ENCODE peak calls at places on chromosome 1, in eight cellular contexts. P is heart left ventricle, Q is psoas muscle, N is brain microvascular endothelial cell, M is neuronal stem cell, S is thyroid gland, U is uterus, G is fibroblast of lung. B is an unnamed sample.

GRCh38 chr1:113912594-113913311 is 7.6 kb downstream of the DCLRE1B start:
- DNase-seq in Q (peak; percentile 69), S (peak; percentile 52), N (peak; percentile 79), U (peak; percentile 24), M (no peak), P (peak; percentile 66), G (peak; percentile 74), B (peak; percentile 14)

GRCh38 chr1:10841059-10841458 is 44.6 kb upstream of the CASZ1 start:
- DNase-seq in M (no peak), U (no peak), Q (no peak), N (no peak), G (no peak), P (no peak), S (no peak), B (no peak)

GRCh38 chr1:219563568-219563967 is 49.3 kb downstream of the ZC3H11B start:
- DNase-seq in S (no peak), P (no peak), Q (no peak), G (no peak), M (no peak), U (no peak), N (no peak), B (no peak)

GRCh38 chr1:22053861-22054770 is 1.6 kb downstream of the CDC42 start:
- DNase-seq in G (no peak), M (no peak), Q (no peak), N (no peak), S (no peak), U (no peak), P (no peak), B (no peak)

GRCh38 chr1:59673575-59674467 is 140.9 kb upstream of the HOOK1 start:
- DNase-seq in M (no peak), G (no peak), U (peak; percentile 57), S (no peak), N (no peak), P (no peak), Q (no peak), B (no peak)

GRCh38 chr1:156104065-156104810 is 10.3 kb upstream of the LMNA start:
- DNase-seq in S (peak; percentile 72), M (no peak), P (peak; percentile 78), U (peak; percentile 88), N (peak; percentile 86), G (peak; percentile 75), Q (peak; percentile 80), B (no peak)

GRCh38 chr1:37478890-37479254 is 4.5 kb downstream of the ZC3H12A start:
- DNase-seq in N (no peak), G (peak; percentile 54), S (no peak), P (no peak), U (no peak), Q (no peak), M (no peak), B (no peak)

GRCh38 chr1:23664837-23665795 is 26.5 kb upstream of the RPL11 start:
- DNase-seq in S (peak; percentile 48), Q (no peak), M (no peak), G (peak; percentile 9), N (peak; percentile 5), U (no peak), P (no peak), B (no peak)

GRCh38 chr1:185808675-185809074 is 74.5 kb downstream of the HMCN1 start:
- DNase-seq in G (peak; percentile 41), U (no peak), N (no peak), Q (no peak), S (no peak), M (no peak), P (no peak), B (no peak)

GRCh38 chr1:84103197-84103992 is 40.7 kb upstream of the PRKACB start:
- DNase-seq in N (peak; percentile 90), Q (peak; percentile 53), G (peak; percentile 97), P (no peak), S (peak; percentile 58), M (peak; percentile 17), U (peak; percentile 41), B (no peak)

GRCh38 chr1:42788021-42788420 is 3.2 kb downstream of the TMEM269 start:
- DNase-seq in U (no peak), G (no peak), P (no peak), M (no peak), N (no peak), Q (no peak), S (no peak), B (no peak)

GRCh38 chr1:43349594-43350306 is 9.0 kb upstream of the CDC20 start:
- DNase-seq in M (no peak), Q (no peak), P (no peak), G (peak; percentile 95), S (peak; percentile 78), U (no peak), N (peak; percentile 56), B (no peak)

GRCh38 chr1:204359474-204360255 is at the start of gene PLEKHA6:
- DNase-seq in S (no peak), P (no peak), U (peak; percentile 66), Q (peak; percentile 77), M (no peak), N (no peak), G (peak; percentile 33), B (peak; percentile 41)

GRCh38 chr1:9823943-9824701 is at the start of gene CLSTN1:
- DNase-seq in U (peak; percentile 91), P (peak; percentile 96), S (peak; percentile 84), N (peak; percentile 75), Q (peak; percentile 95), M (peak; percentile 93), G (peak; percentile 85), B (peak; percentile 65)

GRCh38 chr1:230977781-230978490 is 725 bp downstream of the TTC13 start:
- DNase-seq in G (peak; percentile 23), M (peak; percentile 26), Q (peak; percentile 63), S (peak; percentile 51), N (no peak), P (peak; percentile 67), U (peak; percentile 38), B (no peak)

GRCh38 chr1:20355828-20356735 is 65.4 kb downstream of the VWA5B1 start:
- DNase-seq in G (no peak), S (no peak), P (peak; percentile 15), Q (no peak), M (no peak), N (no peak), U (no peak), B (no peak)

GRCh38 chr1:184745929-184746583 is 8.6 kb downstream of the EDEM3 start:
- DNase-seq in M (no peak), Q (no peak), G (no peak), U (no peak), S (no peak), N (no peak), P (no peak), B (no peak)

GRCh38 chr1:184743062-184743756 is 11.4 kb downstream of the EDEM3 start:
- DNase-seq in S (no peak), Q (no peak), G (peak; percentile 43), U (no peak), N (no peak), P (no peak), M (no peak), B (no peak)

GRCh38 chr1:184747089-184747955 is 7.3 kb downstream of the EDEM3 start:
- DNase-seq in P (no peak), S (no peak), Q (no peak), N (no peak), U (no peak), M (no peak), G (no peak), B (no peak)

GRCh38 chr1:184748767-184749166 is 5.9 kb downstream of the EDEM3 start:
- DNase-seq in P (no peak), G (no peak), N (no peak), M (no peak), S (no peak), Q (no peak), U (no peak), B (no peak)

GRCh38 chr1:184745110-184745509 is 9.5 kb downstream of the EDEM3 start:
- DNase-seq in N (no peak), P (no peak), M (no peak), G (no peak), Q (no peak), U (no peak), S (no peak), B (no peak)
- H3K27ac ChIP-seq in N (no peak overlapping the region), P (no peak overlapping the region), M (no peak overlapping the region), G (no peak overlapping the region), Q (no peak overlapping the region), U (no peak overlapping the region), S (no peak overlapping the region), B (no peak overlapping the region)

GRCh38 chr1:94300731-94301130 is 63.3 kb upstream of the ARHGAP29 start:
- DNase-seq in N (no peak), Q (no peak), S (no peak), P (no peak), U (no peak), G (no peak), M (no peak), B (no peak)
- H3K27ac ChIP-seq in N (peak overlapping the region; percentile 37), Q (peak overlapping the region; percentile 50), S (peak overlapping the region; percentile 76), P (peak overlapping the region; percentile 71), U (no peak overlapping the region), G (no peak overlapping the region), M (peak overlapping the region; percentile 2), B (no peak overlapping the region)

GRCh38 chr1:188055921-188056505 is 1227.3 kb downstream of the PLA2G4A start:
- DNase-seq in N (no peak), G (peak; percentile 40), M (no peak), Q (no peak), U (no peak), S (no peak), P (no peak), B (no peak)

GRCh38 chr1:188050250-188050649 is 1221.5 kb downstream of the PLA2G4A start:
- DNase-seq in U (no peak), M (no peak), N (no peak), Q (no peak), P (no peak), S (no peak), G (no peak), B (no peak)
- H3K27ac ChIP-seq in U (no peak overlapping the region), M (no peak overlapping the region), N (no peak overlapping the region), Q (no peak overlapping the region), P (no peak overlapping the region), S (no peak overlapping the region), G (no peak overlapping the region), B (no peak overlapping the region)

GRCh38 chr1:27864264-27864895 is 8.0 kb upstream of the THEMIS2 start:
- DNase-seq in P (no peak), Q (no peak), S (no peak), U (no peak), G (no peak), N (no peak), M (no peak), B (no peak)

GRCh38 chr1:27872059-27872801 is at the start of gene THEMIS2:
- DNase-seq in G (peak; percentile 33), N (peak; percentile 16), P (peak; percentile 90), Q (peak; percentile 78), U (peak; percentile 37), S (peak; percentile 74), M (peak; percentile 58), B (peak; percentile 46)

GRCh38 chr1:27869719-27870085 is 2.6 kb upstream of the THEMIS2 start:
- DNase-seq in N (no peak), P (no peak), Q (no peak), G (no peak), S (no peak), M (no peak), U (no peak), B (no peak)

GRCh38 chr1:27868932-27869718 is 3.2 kb upstream of the THEMIS2 start:
- DNase-seq in S (no peak), Q (peak; percentile 52), M (no peak), N (no peak), G (no peak), U (no peak), P (no peak), B (no peak)

DNA sequence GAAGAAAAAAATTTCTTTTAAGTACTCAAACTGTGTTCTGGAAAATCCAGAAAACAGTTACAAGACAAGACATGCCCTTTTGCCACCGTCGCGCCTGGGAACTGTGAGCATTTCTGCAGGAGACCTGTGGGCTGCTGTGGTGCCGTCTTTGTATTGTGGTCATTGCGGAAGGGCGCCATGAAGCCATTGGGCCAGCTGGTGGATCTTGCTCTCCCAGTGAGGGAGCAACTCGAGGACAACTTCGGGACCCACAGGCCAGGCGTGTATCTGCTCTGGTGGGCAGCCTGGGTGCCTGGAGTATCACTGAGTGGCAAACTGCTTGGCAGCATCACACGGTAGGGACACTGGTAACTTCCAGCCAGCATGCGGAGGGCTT is 3.8 kb upstream of the THEMIS2 start:
- DNase-seq in G (no peak), S (no peak), M (no peak), U (no peak), Q (no peak), P (no peak), N (no peak), B (no peak)
- H3K27ac ChIP-seq in G (no peak overlapping the region), S (no peak overlapping the region), M (no peak overlapping the region), U (no peak overlapping the region), Q (no peak overlapping the region), P (peak overlapping the region; percentile 3), N (no peak overlapping the region), B (peak overlapping the region; percentile 68)